ENCODE peak calls at places on chromosomes 3 and 15, in ten cellular contexts. One of them, this sample, is unnamed.

GRCh38 chr3:73674280-73674679 is 49.5 kb upstream of the PDZRN3 start:
- DNase-seq in GM06990: no peak
- DNase-seq in HFFc6: no peak
- DNase-seq in ovary: no peak
- DNase-seq in AG10803: peak; percentile 15
- DNase-seq in fibroblast of the aortic adventitia: no peak
- DNase-seq in fibroblast of lung: peak; percentile 83
- DNase-seq in nephron progenitor cell: no peak
- DNase-seq in breast epithelium: no peak
- DNase-seq in glutamatergic neuron: no peak
- DNase-seq in this sample: no peak

GRCh38 chr3:14471690-14472089 is 68.5 kb downstream of the GRIP2 start:
- DNase-seq in GM06990: no peak
- DNase-seq in AG10803: no peak
- DNase-seq in glutamatergic neuron: no peak
- DNase-seq in ovary: no peak
- DNase-seq in breast epithelium: no peak
- DNase-seq in nephron progenitor cell: no peak
- DNase-seq in fibroblast of the aortic adventitia: no peak
- DNase-seq in HFFc6: no peak
- DNase-seq in fibroblast of lung: no peak
- DNase-seq in this sample: no peak

GRCh38 chr3:194572131-194572789 is 61.0 kb downstream of the TMEM44 start:
- DNase-seq in breast epithelium: no peak
- DNase-seq in GM06990: no peak
- DNase-seq in fibroblast of lung: peak; percentile 91
- DNase-seq in nephron progenitor cell: peak; percentile 20
- DNase-seq in glutamatergic neuron: no peak
- DNase-seq in ovary: no peak
- DNase-seq in fibroblast of the aortic adventitia: peak; percentile 97
- DNase-seq in HFFc6: peak; percentile 92
- DNase-seq in AG10803: peak; percentile 96
- DNase-seq in this sample: no peak

GRCh38 chr15:59052915-59053407 is 52.0 kb upstream of the CCNB2 start:
- DNase-seq in fibroblast of the aortic adventitia: peak; percentile 38
- DNase-seq in breast epithelium: no peak
- DNase-seq in fibroblast of lung: no peak
- DNase-seq in ovary: no peak
- DNase-seq in HFFc6: no peak
- DNase-seq in AG10803: peak; percentile 34
- DNase-seq in GM06990: no peak
- DNase-seq in nephron progenitor cell: no peak
- DNase-seq in glutamatergic neuron: no peak
- DNase-seq in this sample: no peak

GRCh38 chr15:91316123-91316522 is 216.1 kb downstream of the SV2B start:
- DNase-seq in ovary: no peak
- DNase-seq in AG10803: no peak
- DNase-seq in fibroblast of lung: no peak
- DNase-seq in glutamatergic neuron: no peak
- DNase-seq in GM06990: no peak
- DNase-seq in nephron progenitor cell: no peak
- DNase-seq in HFFc6: no peak
- DNase-seq in fibroblast of the aortic adventitia: no peak
- DNase-seq in breast epithelium: no peak
- DNase-seq in this sample: no peak

GRCh38 chr3:37072892-37073291 is 79.6 kb downstream of the MLH1 start:
- DNase-seq in glutamatergic neuron: no peak
- DNase-seq in ovary: no peak
- DNase-seq in AG10803: peak; percentile 67
- DNase-seq in HFFc6: peak; percentile 65
- DNase-seq in GM06990: no peak
- DNase-seq in breast epithelium: peak; percentile 69
- DNase-seq in nephron progenitor cell: no peak
- DNase-seq in fibroblast of lung: peak; percentile 89
- DNase-seq in fibroblast of the aortic adventitia: peak; percentile 88
- DNase-seq in this sample: no peak

GRCh38 chr15:48940508-48940907 is 23.2 kb downstream of the SHC4 start:
- DNase-seq in GM06990: peak; percentile 56
- DNase-seq in fibroblast of lung: peak; percentile 100
- DNase-seq in fibroblast of the aortic adventitia: peak; percentile 95
- DNase-seq in ovary: no peak
- DNase-seq in AG10803: peak; percentile 91
- DNase-seq in glutamatergic neuron: no peak
- DNase-seq in nephron progenitor cell: no peak
- DNase-seq in HFFc6: peak; percentile 98
- DNase-seq in breast epithelium: no peak
- DNase-seq in this sample: no peak

GRCh38 chr15:85276921-85277320 is 103.5 kb upstream of the AKAP13 start:
- DNase-seq in GM06990: no peak
- DNase-seq in fibroblast of the aortic adventitia: no peak
- DNase-seq in breast epithelium: no peak
- DNase-seq in HFFc6: no peak
- DNase-seq in ovary: no peak
- DNase-seq in AG10803: no peak
- DNase-seq in fibroblast of lung: no peak
- DNase-seq in glutamatergic neuron: no peak
- DNase-seq in nephron progenitor cell: no peak
- DNase-seq in this sample: no peak

GRCh38 chr15:59224474-59224873 is 17.8 kb downstream of the LDHAL6B start:
- DNase-seq in ovary: peak; percentile 38
- DNase-seq in fibroblast of the aortic adventitia: no peak
- DNase-seq in HFFc6: no peak
- DNase-seq in breast epithelium: no peak
- DNase-seq in nephron progenitor cell: no peak
- DNase-seq in fibroblast of lung: no peak
- DNase-seq in GM06990: no peak
- DNase-seq in AG10803: no peak
- DNase-seq in glutamatergic neuron: no peak
- DNase-seq in this sample: no peak

GRCh38 chr15:29097971-29098370 is 171.7 kb downstream of the NSMCE3 start:
- DNase-seq in nephron progenitor cell: no peak
- DNase-seq in fibroblast of the aortic adventitia: no peak
- DNase-seq in GM06990: no peak
- DNase-seq in AG10803: no peak
- DNase-seq in breast epithelium: no peak
- DNase-seq in glutamatergic neuron: no peak
- DNase-seq in ovary: no peak
- DNase-seq in fibroblast of lung: no peak
- DNase-seq in HFFc6: no peak
- DNase-seq in this sample: no peak

GRCh38 chr3:126818696-126819095 is 114.7 kb downstream of the CHCHD6 start:
- DNase-seq in AG10803: no peak
- DNase-seq in ovary: no peak
- DNase-seq in nephron progenitor cell: no peak
- DNase-seq in fibroblast of lung: no peak
- DNase-seq in breast epithelium: no peak
- DNase-seq in glutamatergic neuron: no peak
- DNase-seq in HFFc6: no peak
- DNase-seq in GM06990: no peak
- DNase-seq in fibroblast of the aortic adventitia: no peak
- DNase-seq in this sample: no peak
- TF ChIP-seq CTCF in AG10803: no peak
- TF ChIP-seq CTCF in ovary: no peak
- TF ChIP-seq CTCF in nephron progenitor cell: no peak
- TF ChIP-seq CTCF in fibroblast of lung: no peak
- TF ChIP-seq CTCF in breast epithelium: no peak
- TF ChIP-seq CTCF in glutamatergic neuron: no peak
- TF ChIP-seq CTCF in HFFc6: no peak
- TF ChIP-seq CTCF in GM06990: no peak
- TF ChIP-seq CTCF in fibroblast of the aortic adventitia: no peak
- TF ChIP-seq CTCF in this sample: no peak

GRCh38 chr3:126488886-126489569 is 13.3 kb upstream of the ZXDC start:
- DNase-seq in AG10803: no peak
- DNase-seq in HFFc6: no peak
- DNase-seq in fibroblast of lung: no peak
- DNase-seq in glutamatergic neuron: no peak
- DNase-seq in GM06990: no peak
- DNase-seq in ovary: no peak
- DNase-seq in nephron progenitor cell: no peak
- DNase-seq in breast epithelium: no peak
- DNase-seq in fibroblast of the aortic adventitia: no peak
- DNase-seq in this sample: no peak

GRCh38 chr3:126485131-126485530 is 9.4 kb upstream of the ZXDC start:
- DNase-seq in GM06990: no peak
- DNase-seq in ovary: no peak
- DNase-seq in nephron progenitor cell: no peak
- DNase-seq in HFFc6: no peak
- DNase-seq in breast epithelium: no peak
- DNase-seq in glutamatergic neuron: no peak
- DNase-seq in fibroblast of the aortic adventitia: no peak
- DNase-seq in AG10803: no peak
- DNase-seq in fibroblast of lung: no peak
- DNase-seq in this sample: no peak

GRCh38 chr3:126488205-126488604 is 12.5 kb upstream of the ZXDC start:
- DNase-seq in glutamatergic neuron: no peak
- DNase-seq in ovary: no peak
- DNase-seq in fibroblast of lung: no peak
- DNase-seq in fibroblast of the aortic adventitia: no peak
- DNase-seq in GM06990: no peak
- DNase-seq in nephron progenitor cell: no peak
- DNase-seq in AG10803: no peak
- DNase-seq in breast epithelium: no peak
- DNase-seq in HFFc6: no peak
- DNase-seq in this sample: no peak

GRCh38 chr3:126485956-126486884 is 10.5 kb upstream of the ZXDC start:
- DNase-seq in glutamatergic neuron: no peak
- DNase-seq in fibroblast of lung: no peak
- DNase-seq in HFFc6: no peak
- DNase-seq in nephron progenitor cell: no peak
- DNase-seq in AG10803: no peak
- DNase-seq in ovary: no peak
- DNase-seq in fibroblast of the aortic adventitia: no peak
- DNase-seq in breast epithelium: no peak
- DNase-seq in GM06990: no peak
- DNase-seq in this sample: no peak

DNA sequence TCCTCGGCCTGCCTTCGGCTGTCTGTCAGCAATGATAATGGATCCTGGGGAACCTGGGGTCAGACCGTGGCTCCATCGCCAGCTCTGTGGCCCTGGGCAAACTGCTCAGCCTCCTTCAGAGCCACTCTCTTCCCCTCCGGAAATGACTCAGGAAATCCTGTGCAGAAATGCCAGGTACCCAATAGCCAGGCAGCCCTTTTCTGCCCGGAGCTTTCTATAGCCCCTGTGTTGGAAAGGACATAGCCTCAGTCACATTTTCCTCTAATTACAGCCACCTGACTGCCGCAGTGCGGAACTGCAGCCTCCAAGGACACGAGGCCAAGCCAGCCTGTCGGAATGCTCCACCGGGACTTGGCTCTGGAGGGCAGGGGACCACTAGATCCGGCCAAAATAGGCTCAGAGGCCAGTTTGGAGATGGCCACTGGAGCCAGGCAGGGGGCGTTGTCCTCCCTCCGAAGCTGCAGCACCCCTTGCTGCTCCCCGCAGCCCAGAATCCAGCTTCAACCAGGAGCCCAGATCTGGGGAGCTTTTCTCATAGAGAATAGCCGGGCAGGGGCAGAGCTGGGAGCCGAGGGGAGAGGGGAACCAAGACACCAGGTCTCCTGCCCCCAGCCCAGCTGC is 11.6 kb upstream of the ZXDC start:
- DNase-seq in ovary: no peak
- DNase-seq in nephron progenitor cell: peak; percentile 30
- DNase-seq in AG10803: peak; percentile 12
- DNase-seq in breast epithelium: no peak
- DNase-seq in glutamatergic neuron: peak; percentile 57
- DNase-seq in fibroblast of lung: no peak
- DNase-seq in fibroblast of the aortic adventitia: no peak
- DNase-seq in HFFc6: peak; percentile 25
- DNase-seq in GM06990: no peak
- DNase-seq in this sample: no peak
- TF ChIP-seq CTCF in ovary: no peak
- TF ChIP-seq CTCF in nephron progenitor cell: no peak
- TF ChIP-seq CTCF in AG10803: peak; percentile 20
- TF ChIP-seq CTCF in breast epithelium: no peak
- TF ChIP-seq CTCF in glutamatergic neuron: peak; percentile 42
- TF ChIP-seq CTCF in fibroblast of lung: no peak
- TF ChIP-seq CTCF in fibroblast of the aortic adventitia: peak; percentile 26
- TF ChIP-seq CTCF in HFFc6: peak; percentile 51
- TF ChIP-seq CTCF in GM06990: no peak
- TF ChIP-seq CTCF in this sample: no peak

GRCh38 chr3:196942226-196942914 is at the start of gene NCBP2:
- DNase-seq in breast epithelium: peak; percentile 99
- DNase-seq in glutamatergic neuron: peak; percentile 100
- DNase-seq in fibroblast of the aortic adventitia: peak; percentile 98
- DNase-seq in ovary: peak; percentile 99
- DNase-seq in fibroblast of lung: peak; percentile 97
- DNase-seq in GM06990: peak; percentile 99
- DNase-seq in AG10803: peak; percentile 97
- DNase-seq in nephron progenitor cell: peak; percentile 99
- DNase-seq in HFFc6: peak; percentile 98
- DNase-seq in this sample: peak; percentile 98
- TF ChIP-seq CTCF in breast epithelium: peak; percentile 43
- TF ChIP-seq CTCF in glutamatergic neuron: peak; percentile 49
- TF ChIP-seq CTCF in fibroblast of the aortic adventitia: peak; percentile 76
- TF ChIP-seq CTCF in ovary: peak; percentile 73
- TF ChIP-seq CTCF in fibroblast of lung: peak; percentile 50
- TF ChIP-seq CTCF in GM06990: peak; percentile 80
- TF ChIP-seq CTCF in AG10803: peak; percentile 58
- TF ChIP-seq CTCF in nephron progenitor cell: peak; percentile 53
- TF ChIP-seq CTCF in HFFc6: peak; percentile 80
- TF ChIP-seq CTCF in this sample: peak; percentile 49

GRCh38 chr3:16402451-16402850 is 111.0 kb downstream of the RFTN1 start:
- DNase-seq in HFFc6: peak; percentile 12
- DNase-seq in AG10803: peak; percentile 60
- DNase-seq in glutamatergic neuron: no peak
- DNase-seq in fibroblast of lung: peak; percentile 61
- DNase-seq in fibroblast of the aortic adventitia: peak; percentile 76
- DNase-seq in ovary: no peak
- DNase-seq in nephron progenitor cell: no peak
- DNase-seq in breast epithelium: no peak
- DNase-seq in GM06990: no peak
- DNase-seq in this sample: no peak

GRCh38 chr3:16400143-16400935 is 113.2 kb downstream of the RFTN1 start:
- DNase-seq in HFFc6: no peak
- DNase-seq in breast epithelium: no peak
- DNase-seq in fibroblast of the aortic adventitia: no peak
- DNase-seq in ovary: no peak
- DNase-seq in nephron progenitor cell: no peak
- DNase-seq in fibroblast of lung: no peak
- DNase-seq in GM06990: no peak
- DNase-seq in glutamatergic neuron: no peak
- DNase-seq in AG10803: no peak
- DNase-seq in this sample: no peak

GRCh38 chr3:16401273-16401672 is 112.2 kb downstream of the RFTN1 start:
- DNase-seq in glutamatergic neuron: no peak
- DNase-seq in ovary: no peak
- DNase-seq in breast epithelium: no peak
- DNase-seq in HFFc6: no peak
- DNase-seq in fibroblast of the aortic adventitia: peak; percentile 38
- DNase-seq in AG10803: peak; percentile 18
- DNase-seq in GM06990: no peak
- DNase-seq in nephron progenitor cell: no peak
- DNase-seq in fibroblast of lung: no peak
- DNase-seq in this sample: no peak

GRCh38 chr3:16398542-16399126 is 114.9 kb downstream of the RFTN1 start:
- DNase-seq in breast epithelium: no peak
- DNase-seq in fibroblast of the aortic adventitia: no peak
- DNase-seq in ovary: no peak
- DNase-seq in nephron progenitor cell: no peak
- DNase-seq in glutamatergic neuron: no peak
- DNase-seq in GM06990: no peak
- DNase-seq in HFFc6: no peak
- DNase-seq in AG10803: no peak
- DNase-seq in fibroblast of lung: no peak
- DNase-seq in this sample: no peak

GRCh38 chr3:16399473-16399872 is 114.0 kb downstream of the RFTN1 start:
- DNase-seq in fibroblast of the aortic adventitia: peak; percentile 89
- DNase-seq in AG10803: peak; percentile 79
- DNase-seq in fibroblast of lung: peak; percentile 82
- DNase-seq in ovary: peak; percentile 71
- DNase-seq in nephron progenitor cell: peak; percentile 52
- DNase-seq in glutamatergic neuron: peak; percentile 65
- DNase-seq in breast epithelium: no peak
- DNase-seq in HFFc6: peak; percentile 81
- DNase-seq in GM06990: no peak
- DNase-seq in this sample: no peak
- TF ChIP-seq CTCF in fibroblast of the aortic adventitia: peak; percentile 50
- TF ChIP-seq CTCF in AG10803: peak; percentile 58
- TF ChIP-seq CTCF in fibroblast of lung: peak; percentile 30
- TF ChIP-seq CTCF in ovary: peak; percentile 30
- TF ChIP-seq CTCF in nephron progenitor cell: no peak
- TF ChIP-seq CTCF in glutamatergic neuron: no peak
- TF ChIP-seq CTCF in breast epithelium: no peak
- TF ChIP-seq CTCF in HFFc6: peak; percentile 69
- TF ChIP-seq CTCF in GM06990: peak; percentile 11
- TF ChIP-seq CTCF in this sample: no peak

This sample was measured in mesothelial cell of epicardium.